ENCODE peak calls at places on chromosomes 13 and 19, in seven cellular contexts. Q, U, K, I, M, E and Y are unnamed samples.

GRCh38 chr19:2434721-2435265 is 7.4 kb upstream of the TIMM13 start:
- DNase-seq in Q (no peak), U (no peak), K (no peak), I (no peak), M (no peak), E (no peak), Y (no peak)

GRCh38 chr13:27370305-27370853 is 54.0 kb upstream of the GTF3A start:
- DNase-seq in Q (no peak), U (no peak), K (no peak), I (no peak), M (no peak), E (no peak), Y (no peak)

GRCh38 chr19:435707-436412 is 25.0 kb downstream of the SHC2 start:
- DNase-seq in Q (no peak), U (no peak), K (no peak), I (no peak), M (no peak), E (no peak), Y (no peak)

GRCh38 chr13:40272776-40273139 is 393.7 kb downstream of the FOXO1 start:
- DNase-seq in Q (no peak), U (no peak), K (no peak), I (no peak), M (no peak), E (no peak), Y (no peak)

GRCh38 chr19:40599331-40600085 is 1.7 kb upstream of the LTBP4 start:
- DNase-seq in Q (no peak), U (no peak), K (no peak), I (no peak), M (no peak), E (peak), Y (no peak)

GRCh38 chr13:25766576-25766975 is 285.2 kb downstream of the SHISA2 start:
- DNase-seq in Q (no peak), U (no peak), K (no peak), I (no peak), M (no peak), E (no peak), Y (no peak)

GRCh38 chr13:21031594-21031993 is 29.8 kb downstream of the LATS2 start:
- DNase-seq in Q (no peak), U (no peak), K (no peak), I (no peak), M (no peak), E (no peak), Y (no peak)

GRCh38 chr13:35485451-35485850 is 9.0 kb upstream of the MAB21L1 start:
- DNase-seq in Q (no peak), U (no peak), K (no peak), I (no peak), M (no peak), E (no peak), Y (no peak)

GRCh38 chr19:48741222-48741999 is 1.0 kb upstream of the RASIP1 start:
- DNase-seq in Q (peak), U (peak), K (no peak), I (peak), M (no peak), E (no peak), Y (no peak)

DNA sequence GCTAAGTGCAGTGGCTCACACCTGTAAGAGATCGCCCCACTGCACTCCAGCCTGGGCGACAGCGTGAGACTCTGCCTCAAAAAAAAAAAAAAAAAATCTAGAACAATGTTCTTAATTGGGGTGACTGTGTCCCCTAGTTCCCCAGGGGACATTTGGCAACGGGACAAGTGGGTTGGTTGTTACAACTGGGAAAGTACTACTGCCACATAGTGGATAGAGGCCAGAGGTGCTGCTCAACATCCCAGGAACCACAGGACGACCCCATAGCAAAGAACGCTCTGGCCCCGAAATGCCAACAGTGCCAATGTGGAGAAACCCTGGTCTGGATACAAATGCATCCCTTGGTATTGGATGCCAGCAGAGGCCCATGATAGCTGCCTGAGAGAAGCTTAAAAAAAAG is 11.8 kb downstream of the NLRP12 start:
- DNase-seq in Q (peak), U (no peak), K (no peak), I (no peak), M (no peak), E (no peak), Y (no peak)
- TF ChIP-seq CTCF in Q (peak), U (no peak), K (no peak), I (no peak), M (no peak), E (no peak), Y (peak)

DNA sequence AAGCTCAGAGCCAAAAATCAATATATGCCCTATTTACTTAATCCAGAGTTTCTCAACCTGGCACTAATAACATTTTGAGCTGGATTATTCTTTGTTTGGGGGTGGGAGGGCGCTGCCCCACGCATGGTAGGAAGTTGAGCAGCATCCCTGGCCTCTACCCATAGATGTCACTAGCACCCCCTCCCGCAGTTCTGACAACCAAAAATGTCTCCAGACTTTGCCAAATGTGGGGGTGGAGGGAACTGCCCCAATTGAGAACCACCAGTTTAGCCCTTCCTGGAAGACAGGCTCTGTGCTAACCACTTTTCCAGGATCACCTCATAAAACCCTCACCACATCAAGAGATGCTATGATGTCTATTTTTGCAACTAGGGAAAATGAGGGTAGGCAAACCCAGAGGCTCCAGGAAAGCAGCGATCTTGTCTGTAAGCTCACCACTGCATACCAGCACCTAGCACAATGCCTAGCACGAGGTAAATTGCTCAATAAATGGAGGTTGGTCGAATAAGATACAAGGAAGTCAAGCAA is 1.1 kb downstream of the TRIR start:
- DNase-seq in Q (peak), U (no peak), K (no peak), I (no peak), M (no peak), E (peak), Y (no peak)
- TF ChIP-seq CTCF in Q (peak), U (no peak), K (no peak), I (no peak), M (no peak), E (peak), Y (peak)

GRCh38 chr19:51339313-51339686 is 2.6 kb downstream of the VSIG10L start:
- DNase-seq in Q (no peak), U (no peak), K (no peak), I (no peak), M (no peak), E (no peak), Y (no peak)

GRCh38 chr19:51341066-51341465 is 873 bp downstream of the VSIG10L start:
- DNase-seq in Q (no peak), U (no peak), K (no peak), I (no peak), M (no peak), E (peak), Y (no peak)

GRCh38 chr19:51339687-51340656 is 2.0 kb downstream of the VSIG10L start:
- DNase-seq in Q (peak), U (peak), K (peak), I (peak), M (peak), E (peak), Y (peak)

GRCh38 chr19:51342631-51343569 is 961 bp upstream of the VSIG10L start:
- DNase-seq in Q (no peak), U (no peak), K (no peak), I (no peak), M (no peak), E (no peak), Y (no peak)

DNA sequence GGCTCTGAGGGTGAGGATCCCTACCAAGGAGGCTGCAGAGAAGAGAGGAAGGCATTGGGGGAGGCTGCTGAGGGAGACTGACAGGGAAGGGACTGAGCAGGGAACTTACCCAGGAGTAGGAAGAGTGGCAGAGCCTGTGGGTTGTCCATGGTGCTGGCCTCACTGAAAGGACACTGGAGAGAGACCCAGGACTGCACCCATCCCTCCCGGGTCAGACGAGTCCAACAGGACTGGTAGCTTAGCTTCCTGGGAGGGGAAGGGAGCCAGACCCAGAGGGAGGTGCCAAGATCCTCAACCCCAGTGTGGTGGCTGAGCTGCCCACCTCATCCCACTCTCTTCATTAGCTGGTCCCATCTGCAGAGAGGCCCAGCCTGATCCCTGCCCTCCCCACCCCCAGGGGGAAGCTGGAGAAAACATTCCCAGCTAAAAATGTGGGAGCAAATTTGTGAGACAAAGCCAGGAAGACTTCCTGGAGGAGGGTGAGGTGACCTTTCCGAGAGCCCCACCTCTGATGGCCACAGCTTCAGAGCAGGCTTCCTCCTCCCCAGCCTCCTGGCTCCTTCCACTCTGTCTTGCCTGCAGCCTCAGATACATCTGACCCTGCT is at the start of gene VSIG10L:
- DNase-seq in Q (no peak), U (no peak), K (no peak), I (no peak), M (no peak), E (no peak), Y (no peak)
- TF ChIP-seq CTCF in Q (no peak), U (no peak), K (no peak), I (no peak), M (no peak), E (no peak), Y (no peak)

DNA sequence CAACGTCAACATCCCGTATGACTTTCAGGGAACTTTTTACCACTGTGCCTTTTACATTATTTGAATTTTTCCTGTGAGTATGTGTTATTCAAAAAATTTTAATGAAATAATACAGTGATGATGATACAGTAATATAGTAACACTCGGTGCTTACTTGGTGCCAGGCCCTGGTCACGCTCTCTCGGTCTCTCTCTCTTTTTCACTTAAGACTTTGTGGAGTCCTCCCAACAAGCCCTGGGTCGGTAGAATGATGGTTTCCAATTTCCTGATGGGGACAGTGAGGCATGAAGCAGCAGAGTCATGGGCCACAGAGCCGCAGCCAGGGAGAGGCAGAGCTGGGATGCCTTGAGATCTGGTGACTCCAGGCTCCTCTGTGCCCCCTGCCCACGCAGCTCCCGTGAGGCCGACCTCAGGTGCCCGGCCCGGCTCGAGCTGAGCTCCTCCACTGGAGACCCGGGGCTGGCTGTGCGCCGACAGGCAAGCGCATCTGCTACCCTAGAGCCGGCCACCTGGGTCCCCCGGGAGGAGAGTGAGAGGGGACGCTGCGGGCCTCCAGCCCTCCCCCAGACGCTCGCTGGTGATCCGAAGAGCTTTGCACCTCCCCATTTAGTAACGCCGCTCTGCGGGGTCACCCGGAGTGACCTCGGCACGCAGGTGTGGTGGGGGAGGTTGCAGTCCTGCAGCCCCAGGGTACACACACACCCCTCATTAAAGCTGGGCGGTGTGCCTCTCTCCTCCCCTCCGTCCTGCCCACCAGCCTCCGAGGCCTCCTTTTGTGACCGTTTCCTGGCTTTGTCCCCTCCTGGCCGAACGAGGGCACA is 4.4 kb upstream of the SBK3 start:
- DNase-seq in Q (peak), U (no peak), K (no peak), I (peak), M (no peak), E (no peak), Y (no peak)
- TF ChIP-seq CTCF in Q (no peak), U (no peak), K (no peak), I (no peak), M (no peak), E (no peak), Y (no peak)

GRCh38 chr19:28980236-28980868 is 232.6 kb downstream of the UQCRFS1 start:
- DNase-seq in Q (peak), U (no peak), K (no peak), I (no peak), M (no peak), E (no peak), Y (no peak)
- TF ChIP-seq CTCF in Q (no peak), U (no peak), K (no peak), I (no peak), M (no peak), E (no peak), Y (peak)

DNA sequence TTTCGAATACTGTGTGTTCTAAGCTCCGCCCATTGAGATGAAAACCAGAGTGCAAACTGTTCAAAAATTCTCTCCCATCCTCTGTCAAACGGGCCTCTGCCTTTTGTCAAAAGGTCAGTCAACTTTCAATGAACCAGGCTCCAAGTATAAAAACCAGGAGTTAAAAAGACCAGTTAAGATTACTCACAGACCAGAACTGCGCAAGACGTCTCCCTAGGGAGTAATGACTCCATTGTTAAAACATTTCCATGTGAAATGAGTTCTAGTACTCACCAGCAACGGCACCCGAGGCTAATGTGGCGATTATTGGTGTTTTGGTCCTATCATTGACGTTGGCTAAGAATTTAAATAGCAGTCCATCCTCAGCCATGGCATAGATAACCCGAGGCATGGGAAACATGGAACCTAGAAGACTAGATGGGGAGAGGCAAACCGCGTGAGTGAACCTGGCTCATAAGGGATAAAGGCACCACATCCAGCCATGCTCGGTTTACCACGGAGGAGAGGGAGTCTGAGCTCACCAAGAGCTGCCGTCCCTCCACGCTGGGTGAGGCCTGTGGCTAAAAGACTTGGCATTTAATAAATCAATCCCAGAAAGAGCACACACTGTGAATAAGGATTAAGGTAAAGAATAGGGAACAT is 73.3 kb downstream of the SLC7A1 start:
- DNase-seq in Q (no peak), U (no peak), K (no peak), I (no peak), M (no peak), E (no peak), Y (no peak)
- TF ChIP-seq CTCF in Q (no peak), U (no peak), K (no peak), I (no peak), M (no peak), E (no peak), Y (no peak)